ENCODE peak calls at places on chromosomes 16 and 17, in seven cellular contexts. P is GM23338; M is H1; Q is GM13977; L is Caco-2; W is CD4-positive, alpha-beta T cell; A is brain microvascular endothelial cell. G is an unnamed sample.

GRCh38 chr16:14289692-14290340 is 218.7 kb downstream of the MRTFB start:
- DNase-seq in W (no peak), L (peak), A (no peak), Q (no peak), M (no peak), P (peak), G (no peak)

GRCh38 chr16:23979982-23980381 is 144.2 kb downstream of the PRKCB start:
- DNase-seq in W (no peak), A (no peak), M (no peak), L (no peak), P (no peak), Q (no peak), G (no peak)

GRCh38 chr16:75228143-75228976 is 9.6 kb downstream of the CTRB1 start:
- DNase-seq in L (no peak), Q (no peak), M (no peak), W (no peak), A (no peak), P (peak), G (no peak)

GRCh38 chr17:79845601-79845949 is 6.3 kb upstream of the CBX4 start:
- DNase-seq in A (no peak), M (no peak), L (peak), W (no peak), P (no peak), Q (no peak), G (no peak)

GRCh38 chr17:58268326-58268725 is 12.4 kb downstream of the MPO start:
- DNase-seq in L (no peak), P (no peak), Q (no peak), M (no peak), W (no peak), A (no peak), G (no peak)

GRCh38 chr16:89536886-89537548 is 23.5 kb upstream of the RPL13 start:
- DNase-seq in A (peak), L (no peak), P (no peak), W (no peak), M (no peak), Q (no peak), G (no peak)

GRCh38 chr16:57639172-57639571 is 10.7 kb downstream of the ADGRG1 start:
- DNase-seq in A (no peak), L (no peak), M (no peak), P (peak), W (no peak), Q (no peak), G (no peak)

GRCh38 chr17:59840329-59840907 is 52.3 kb downstream of the TUBD1 start:
- DNase-seq in W (no peak), L (no peak), A (no peak), P (peak), M (no peak), Q (no peak), G (no peak)

GRCh38 chr16:67173808-67174705 is 3.7 kb downstream of the NOL3 start:
- DNase-seq in Q (peak), L (peak), W (peak), A (peak), M (no peak), P (peak), G (peak)

GRCh38 chr17:31726980-31727427 is 132.0 kb downstream of the COPRS start:
- DNase-seq in A (no peak), M (no peak), W (no peak), P (no peak), L (no peak), Q (no peak), G (no peak)

GRCh38 chr17:6812295-6812694 is 19.2 kb downstream of the TEKT1 start:
- DNase-seq in A (no peak), Q (no peak), P (no peak), M (no peak), W (no peak), L (no peak), G (no peak)

GRCh38 chr17:6818938-6819337 is 12.6 kb downstream of the TEKT1 start:
- DNase-seq in L (no peak), A (no peak), P (no peak), Q (no peak), M (no peak), W (no peak), G (no peak)

GRCh38 chr17:6811520-6811919 is 20.0 kb downstream of the TEKT1 start:
- DNase-seq in W (no peak), A (no peak), M (no peak), L (no peak), P (no peak), Q (no peak), G (no peak)

GRCh38 chr17:6815775-6816174 is 15.8 kb downstream of the TEKT1 start:
- DNase-seq in A (no peak), P (no peak), M (no peak), W (no peak), L (no peak), Q (no peak), G (no peak)
- TF ChIP-seq CTCF in A (no peak), P (no peak), M (no peak), W (no peak), L (no peak), Q (no peak), G (no peak)

GRCh38 chr17:42773290-42774035 is at the start of gene VPS25:
- DNase-seq in Q (peak), L (peak), A (peak), M (no peak), W (peak), P (peak), G (peak)
- TF ChIP-seq CTCF in Q (no peak), L (no peak), A (peak), M (peak), W (no peak), P (peak), G (no peak)

GRCh38 chr17:76124582-76125390 is 16.3 kb downstream of the FOXJ1 start:
- DNase-seq in A (no peak), Q (peak), W (no peak), M (no peak), L (no peak), P (peak), G (no peak)
- TF ChIP-seq CTCF in A (peak), Q (no peak), W (no peak), M (peak), L (peak), P (peak), G (peak)

GRCh38 chr17:5694507-5694906 is 110.2 kb upstream of the NLRP1 start:
- DNase-seq in M (no peak), A (no peak), L (peak), P (peak), Q (no peak), W (no peak), G (no peak)
- TF ChIP-seq CTCF in M (no peak), A (no peak), L (no peak), P (no peak), Q (no peak), W (no peak), G (no peak)

GRCh38 chr16:30186444-30186781 is 3.0 kb downstream of the CORO1A start:
- DNase-seq in W (no peak), P (no peak), A (no peak), L (no peak), M (no peak), Q (peak), G (no peak)

GRCh38 chr16:30186782-30187555 is 3.6 kb downstream of the CORO1A start:
- DNase-seq in M (no peak), L (no peak), A (peak), W (peak), Q (peak), P (peak), G (peak)

GRCh38 chr16:30185683-30186421 is 2.5 kb downstream of the CORO1A start:
- DNase-seq in P (peak), M (no peak), Q (peak), L (no peak), W (peak), A (no peak), G (peak)

GRCh38 chr16:30187971-30188561 is 4.7 kb downstream of the CORO1A start:
- DNase-seq in L (no peak), Q (no peak), M (no peak), W (peak), P (peak), A (no peak), G (no peak)

GRCh38 chr16:30187556-30187865 is 4.1 kb downstream of the CORO1A start:
- DNase-seq in M (no peak), L (no peak), Q (no peak), A (no peak), P (no peak), W (no peak), G (no peak)
- TF ChIP-seq CTCF in M (no peak), L (no peak), Q (no peak), A (no peak), P (no peak), W (peak), G (peak)

GRCh38 chr16:31260136-31260931 is 559 bp downstream of the ITGAM start:
- DNase-seq in P (no peak), Q (no peak), L (no peak), M (no peak), A (no peak), W (no peak), G (no peak)
- TF ChIP-seq CTCF in P (no peak), Q (no peak), L (no peak), M (no peak), A (no peak), W (no peak), G (no peak)